ENCODE peak calls at places on chromosome 21, in seven cellular contexts. M, X, O, H, E, K and F are unnamed samples. For H3K4me1, the result is how much of the 10 kb centered on the place peaks cover.

GRCh38 chr21:43303240-43304178 is 123.4 kb downstream of the SIK1 start:
- DNase-seq in O (no peak), K (peak), H (peak), E (no peak), X (no peak), M (no peak), F (no peak)

GRCh38 chr21:35142036-35142825 is 93.1 kb upstream of the RUNX1 start:
- DNase-seq in H (no peak), M (no peak), K (no peak), X (no peak), E (no peak), O (no peak), F (no peak)

GRCh38 chr21:34589511-34590282 is 25.2 kb downstream of the RCAN1 start:
- DNase-seq in O (no peak), E (no peak), M (no peak), X (no peak), H (no peak), K (no peak), F (no peak)

GRCh38 chr21:36589352-36589971 is 109.5 kb upstream of the SIM2 start:
- DNase-seq in X (peak), O (no peak), K (peak), E (no peak), M (peak), H (no peak), F (peak)

GRCh38 chr21:43209575-43210453 is 41.0 kb downstream of the CRYAA start:
- DNase-seq in X (peak), E (no peak), K (no peak), M (peak), O (peak), H (peak), F (no peak)

GRCh38 chr21:18403685-18404084 is at the start of gene TMPRSS15:
- DNase-seq in K (no peak), O (no peak), M (no peak), E (no peak), X (no peak), H (no peak), F (no peak)

GRCh38 chr21:43590220-43590619 is 69.1 kb downstream of the HSF2BP start:
- DNase-seq in X (no peak), K (no peak), E (no peak), H (no peak), O (no peak), M (no peak), F (no peak)

GRCh38 chr21:20086508-20086907 is 911.7 kb upstream of the NCAM2 start:
- DNase-seq in H (no peak), E (no peak), K (no peak), X (no peak), O (no peak), M (no peak), F (no peak)

GRCh38 chr21:43904316-43904925 is 39.4 kb downstream of the AGPAT3 start:
- DNase-seq in M (no peak), K (peak), O (no peak), X (no peak), E (no peak), H (peak), F (no peak)

GRCh38 chr21:37223804-37224345 is 43.3 kb downstream of the VPS26C start:
- DNase-seq in O (no peak), H (no peak), M (no peak), X (no peak), K (no peak), E (no peak), F (no peak)

GRCh38 chr21:43659136-43660000 is at the start of the genes HSF2BP and RRP1B:
- DNase-seq in M (peak), O (peak), X (peak), E (peak), H (peak), K (peak), F (peak)

GRCh38 chr21:36355868-36356267 is 29.3 kb upstream of the CHAF1B start:
- DNase-seq in X (no peak), K (no peak), E (no peak), M (no peak), O (no peak), H (no peak), F (no peak)

GRCh38 chr21:43323244-43324005 is 103.5 kb downstream of the SIK1 start:
- DNase-seq in M (no peak), K (peak), O (no peak), X (peak), H (peak), E (no peak), F (peak)

GRCh38 chr21:25732091-25732760 is 2.5 kb downstream of the ATP5PF start:
- DNase-seq in E (no peak), K (no peak), O (no peak), X (no peak), H (no peak), M (no peak), F (peak)

GRCh38 chr21:36203603-36203889 is 46.9 kb downstream of the DOP1B start:
- DNase-seq in M (peak), O (peak), H (no peak), X (no peak), K (no peak), E (no peak), F (no peak)

GRCh38 chr21:31447477-31447876 is 103.4 kb upstream of the TIAM1 start:
- DNase-seq in K (no peak), H (no peak), O (no peak), X (peak), M (no peak), E (no peak), F (no peak)

GRCh38 chr21:36310016-36310415 is 10.0 kb upstream of the MORC3 start:
- DNase-seq in O (no peak), M (no peak), E (no peak), H (no peak), X (no peak), K (no peak), F (no peak)

GRCh38 chr21:18275740-18276139 is 31.1 kb downstream of the CHODL start:
- DNase-seq in O (no peak), M (peak), X (no peak), E (no peak), K (no peak), H (no peak), F (no peak)

GRCh38 chr21:35113064-35113463 is 64.0 kb upstream of the RUNX1 start:
- DNase-seq in X (no peak), M (no peak), O (no peak), K (no peak), H (no peak), E (no peak), F (no peak)

GRCh38 chr21:16086121-16086520 is 356.3 kb downstream of the USP25 start:
- DNase-seq in K (no peak), O (no peak), E (no peak), M (no peak), H (no peak), X (no peak), F (no peak)

GRCh38 chr21:43602277-43603229 is 56.7 kb downstream of the HSF2BP start:
- DNase-seq in M (no peak), E (no peak), H (no peak), K (no peak), O (no peak), X (no peak), F (no peak)

GRCh38 chr21:36183144-36183795 is 26.6 kb downstream of the DOP1B start:
- DNase-seq in K (no peak), M (no peak), O (no peak), H (no peak), E (no peak), X (no peak), F (no peak)

GRCh38 chr21:15560383-15561056 is 169.3 kb upstream of the USP25 start:
- DNase-seq in X (no peak), K (no peak), M (no peak), H (no peak), E (no peak), O (no peak), F (no peak)

GRCh38 chr21:34986561-34987533 is 62.3 kb downstream of the RUNX1 start:
- DNase-seq in M (peak), H (no peak), K (no peak), X (peak), E (peak), O (no peak), F (no peak)

GRCh38 chr21:37220433-37220980 is 46.6 kb downstream of the VPS26C start:
- DNase-seq in E (no peak), X (no peak), K (no peak), O (peak), H (peak), M (peak), F (no peak)

GRCh38 chr21:36743446-36743845 is 44.5 kb downstream of the SIM2 start:
- DNase-seq in O (no peak), E (no peak), M (no peak), H (no peak), K (no peak), X (no peak), F (no peak)

DNA sequence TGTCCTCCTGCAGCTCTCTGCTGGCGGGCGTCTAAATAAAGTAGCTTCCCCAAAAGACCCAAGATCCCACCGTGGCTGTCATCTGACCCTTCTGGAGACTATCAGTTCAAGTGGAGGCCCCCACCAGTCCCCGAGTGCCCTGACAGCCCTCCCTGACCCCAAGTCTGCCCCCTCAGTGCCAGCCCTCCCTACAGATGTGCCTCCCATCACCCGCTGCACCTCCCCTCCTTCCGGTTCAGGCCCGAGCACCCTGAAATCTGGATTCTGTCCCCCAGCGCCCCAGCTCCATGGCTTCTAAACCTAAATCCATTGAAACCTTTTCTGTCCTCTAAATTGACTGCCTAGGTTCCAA is 593 bp downstream of the IL10RB start:
- DNase-seq in H (peak), K (no peak), E (no peak), O (no peak), X (no peak), M (peak), F (no peak)
- H3K27ac ChIP-seq in H (peak), K (peak), E (no peak), O (peak), X (peak), M (peak), F (peak)

GRCh38 chr21:41482980-41483379 is 25.0 kb downstream of the TMPRSS2 start:
- DNase-seq in E (no peak), O (no peak), H (no peak), K (no peak), X (no peak), M (no peak), F (no peak)
- H3K4me1 ChIP-seq in E (under half), O (under half), H (under half), K (under half), X (under half), M (under half), F (under half)

DNA sequence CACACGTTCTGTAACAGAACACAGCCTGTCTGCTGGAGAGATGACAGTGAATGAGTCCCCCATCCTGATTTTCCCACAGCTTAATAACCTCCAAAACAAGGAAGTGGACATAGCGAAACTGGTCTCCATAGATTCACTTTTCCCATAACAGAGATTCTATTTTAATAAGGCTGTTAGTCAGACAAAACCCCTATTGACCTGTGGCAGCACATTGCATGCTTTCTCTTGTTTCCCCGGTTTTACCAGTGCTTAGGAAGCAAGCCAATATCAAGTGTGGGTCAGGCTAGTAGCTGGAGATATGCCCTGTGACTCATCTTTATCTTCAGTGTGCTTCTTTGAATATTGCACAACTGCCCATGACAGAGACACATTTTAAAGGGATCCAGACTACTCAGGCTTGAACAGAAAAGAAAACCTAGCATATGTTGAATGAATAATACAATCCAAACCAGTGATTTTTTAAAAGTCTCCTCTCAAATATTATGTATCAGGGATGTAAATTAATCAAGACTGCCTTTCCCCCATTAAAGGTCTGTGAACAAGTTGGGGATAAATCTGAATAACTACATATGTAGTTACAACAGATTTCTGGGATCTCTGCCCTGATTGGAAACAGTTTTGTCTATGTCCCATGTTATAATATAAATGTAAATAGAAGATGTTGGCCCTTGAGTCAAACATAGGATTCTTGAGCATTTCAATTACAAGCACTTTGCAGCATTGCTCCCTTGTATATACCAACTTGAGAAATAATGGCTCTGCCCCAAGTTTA is 11.9 kb upstream of the CLDN8 start:
- DNase-seq in M (peak), X (peak), E (no peak), H (no peak), O (no peak), K (no peak), F (no peak)
- H3K27ac ChIP-seq in M (no peak), X (peak), E (no peak), H (no peak), O (no peak), K (no peak), F (peak)

GRCh38 chr21:41954654-41955499 is 1.1 kb upstream of the C2CD2 start:
- DNase-seq in K (peak), X (no peak), H (no peak), M (no peak), E (no peak), O (no peak), F (no peak)
- H3K4me1 ChIP-seq in K (under half), X (under half), H (under half), M (under half), E (under half), O (under half), F (half or more)

DNA sequence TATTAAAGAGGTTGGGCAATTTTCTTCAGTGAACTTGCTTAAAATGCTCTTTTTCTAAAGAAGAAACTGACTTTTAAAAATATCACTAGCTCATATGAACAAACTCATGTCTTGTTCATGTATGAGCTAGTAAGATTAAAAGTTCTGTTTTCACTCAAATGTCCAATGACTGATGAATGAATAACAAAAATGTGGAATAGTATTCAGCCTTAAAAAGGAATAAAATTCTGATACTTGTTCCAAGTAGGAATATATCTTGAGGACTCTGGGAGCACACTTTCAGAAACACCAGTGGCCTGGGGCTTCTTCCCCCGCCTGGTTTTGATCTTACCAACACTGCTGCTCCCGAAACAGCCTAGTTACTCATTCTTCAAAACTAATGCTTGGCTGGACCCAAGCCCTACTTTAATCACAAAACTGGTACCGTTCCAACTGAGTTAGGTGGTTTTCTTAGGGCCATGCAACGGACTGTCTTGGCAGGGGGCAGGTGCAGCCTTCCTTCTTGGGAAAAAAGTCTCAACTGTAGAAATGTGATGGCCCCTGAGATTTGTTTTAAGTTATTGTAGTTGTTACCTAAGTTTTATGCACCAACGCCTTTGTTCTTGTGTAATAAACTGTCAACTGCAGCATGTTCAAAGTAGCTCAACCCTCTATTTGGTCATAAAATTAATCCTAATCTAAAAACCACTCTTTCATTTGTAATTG is 115.9 kb downstream of the ETS2 start:
- DNase-seq in M (peak), E (no peak), X (peak), H (no peak), O (no peak), K (no peak), F (no peak)
- H3K27ac ChIP-seq in M (no peak), E (no peak), X (peak), H (peak), O (no peak), K (peak), F (peak)

GRCh38 chr21:33236799-33237198 is 7.1 kb downstream of the IFNAR2 start:
- DNase-seq in E (no peak), M (no peak), H (no peak), K (no peak), X (no peak), O (no peak), F (no peak)
- H3K4me1 ChIP-seq in E (under half), M (under half), H (under half), K (under half), X (under half), O (under half), F (half or more)

DNA sequence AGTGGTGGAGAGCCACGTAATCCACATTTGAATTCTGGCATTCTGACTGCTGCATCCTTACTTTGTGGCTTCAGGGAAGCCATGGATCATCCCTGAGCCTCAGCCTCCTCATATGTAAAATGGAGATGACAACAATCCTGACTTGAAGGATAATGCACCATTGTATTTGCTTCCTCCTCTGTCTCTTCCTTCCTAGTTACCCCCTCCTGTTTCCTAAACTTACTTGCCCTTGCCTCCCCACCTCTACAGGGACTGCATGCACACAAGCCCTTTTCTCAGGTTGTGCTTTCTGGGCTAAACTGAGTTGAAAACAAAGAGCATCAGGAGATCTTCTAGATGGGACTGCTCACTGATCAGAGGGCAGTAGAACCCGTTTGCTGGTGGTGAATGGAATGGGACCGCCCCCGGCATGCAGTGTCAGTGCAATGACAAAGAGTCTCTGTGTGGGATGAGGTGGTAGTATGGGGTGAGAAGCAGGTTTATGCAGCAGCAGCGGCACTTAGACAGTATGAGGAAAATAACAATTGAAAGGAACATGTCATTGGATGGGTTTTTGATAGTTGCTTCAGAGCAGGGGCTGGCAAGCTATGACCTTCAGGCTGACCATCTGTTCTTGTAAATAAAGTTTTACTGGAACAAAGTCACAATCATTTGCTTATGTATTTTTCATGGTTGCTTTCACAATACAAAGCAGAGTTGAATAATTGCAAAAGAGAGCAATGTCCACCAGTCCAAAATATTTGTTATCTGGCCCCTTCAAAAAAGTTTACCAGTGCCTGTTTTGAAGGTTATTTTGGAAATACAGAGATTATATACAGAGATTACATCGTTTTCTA is 6.1 kb upstream of the ADAMTS1 start:
- DNase-seq in H (no peak), X (no peak), E (no peak), O (no peak), M (no peak), K (no peak), F (no peak)
- H3K27ac ChIP-seq in H (no peak), X (no peak), E (no peak), O (no peak), M (no peak), K (no peak), F (no peak)

GRCh38 chr21:45293214-45293725 is 5.6 kb upstream of the POFUT2 start:
- DNase-seq in X (no peak), M (no peak), K (no peak), H (peak), O (no peak), E (no peak), F (no peak)

GRCh38 chr21:45289655-45290515 is 2.2 kb upstream of the POFUT2 start:
- DNase-seq in H (no peak), O (peak), M (no peak), E (no peak), X (no peak), K (peak), F (no peak)

GRCh38 chr21:45290948-45291612 is 3.4 kb upstream of the POFUT2 start:
- DNase-seq in X (peak), M (no peak), E (no peak), O (no peak), H (no peak), K (peak), F (no peak)

GRCh38 chr21:45292399-45293213 is 4.9 kb upstream of the POFUT2 start:
- DNase-seq in E (peak), K (peak), X (peak), O (peak), H (peak), M (peak), F (peak)

GRCh38 chr21:45291613-45292398 is 4.1 kb upstream of the POFUT2 start:
- DNase-seq in H (peak), M (no peak), O (no peak), K (peak), E (no peak), X (no peak), F (no peak)
- H3K4me1 ChIP-seq in H (under half), M (under half), O (under half), K (under half), E (under half), X (under half), F (half or more)

GRCh38 chr21:26756491-26757159 is 88.6 kb downstream of the ADAMTS1 start:
- DNase-seq in H (no peak), M (no peak), X (no peak), O (no peak), K (no peak), E (no peak), F (no peak)
- H3K27ac ChIP-seq in H (no peak), M (no peak), X (no peak), O (no peak), K (no peak), E (no peak), F (no peak)

DNA sequence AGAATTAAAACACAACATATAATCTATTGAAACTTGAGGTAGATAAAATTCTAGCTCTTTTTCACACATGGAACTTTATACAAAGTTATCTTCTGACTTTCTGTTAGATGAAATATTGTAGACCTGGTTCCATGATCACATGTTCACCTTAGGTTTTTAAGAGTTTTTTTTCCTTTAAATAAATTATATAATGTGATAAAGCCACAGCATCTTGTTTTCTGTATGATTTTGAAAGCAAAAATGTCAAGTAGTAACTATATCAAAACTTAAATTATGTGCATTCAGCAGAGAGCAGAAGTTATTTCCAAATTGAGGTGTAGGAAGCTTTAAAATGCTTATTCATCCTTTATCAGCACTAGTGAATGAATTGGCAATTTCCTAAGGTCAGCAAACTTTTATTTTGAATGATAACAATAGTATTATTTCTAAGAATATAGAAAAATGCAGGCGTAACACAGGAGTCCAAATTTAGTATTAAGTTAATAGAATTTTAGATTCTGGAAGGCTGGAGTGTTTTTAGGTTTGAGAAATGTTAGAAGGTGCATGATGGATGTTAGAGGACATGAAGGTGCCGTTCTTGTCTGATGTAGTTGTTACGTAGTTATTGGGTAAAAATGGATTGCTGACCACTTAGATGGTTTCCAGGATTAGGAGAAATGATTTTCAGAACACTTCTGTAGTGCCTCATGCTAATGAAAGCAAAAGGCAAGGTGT is 17.5 kb downstream of the BACH1 start:
- DNase-seq in M (no peak), K (no peak), H (no peak), O (no peak), E (no peak), X (no peak), F (no peak)
- H3K4me1 ChIP-seq in M (under half), K (under half), H (under half), O (under half), E (under half), X (under half), F (half or more)